ENCODE peak calls at places on chromosomes 7 and 10, in five cellular contexts. T is effector memory CD8-positive, alpha-beta T cell; N is T-cell; V is lung; X is H4. E is an unnamed sample.

GRCh38 chr10:30811665-30812017 is 182.1 kb upstream of the LYZL2 start:
- DNase-seq in T (no peak), X (no peak), N (no peak), V (no peak), E (no peak)

GRCh38 chr10:62805139-62806092 is 896 bp downstream of the ADO start:
- DNase-seq in N (peak), T (no peak), V (peak), X (no peak), E (no peak)

GRCh38 chr7:133358728-133359127 is 105.8 kb downstream of the EXOC4 start:
- DNase-seq in X (peak), T (no peak), V (no peak), N (no peak), E (no peak)

GRCh38 chr7:101598422-101598957 is 30.6 kb downstream of the MYL10 start:
- DNase-seq in N (no peak), V (peak), T (no peak), X (no peak), E (no peak)

GRCh38 chr10:129589546-129589945 is 122.5 kb downstream of the MGMT start:
- DNase-seq in X (no peak), N (no peak), V (no peak), T (no peak), E (no peak)

GRCh38 chr10:32713560-32713959 is 244.5 kb downstream of the ITGB1 start:
- DNase-seq in T (no peak), X (no peak), N (no peak), V (no peak), E (no peak)

GRCh38 chr7:85104432-85105205 is 82.2 kb downstream of the SEMA3D start:
- DNase-seq in X (no peak), T (no peak), V (no peak), N (no peak), E (no peak)

GRCh38 chr7:6650521-6651011 is 13.4 kb downstream of the ZNF316 start:
- DNase-seq in X (no peak), T (no peak), N (no peak), V (no peak), E (no peak)

GRCh38 chr7:30918676-30919075 is 7.0 kb downstream of the AQP1 start:
- DNase-seq in X (no peak), T (no peak), V (no peak), N (no peak), E (no peak)

GRCh38 chr7:112184455-112184854 is 21.7 kb downstream of the DOCK4 start:
- DNase-seq in T (no peak), X (no peak), N (no peak), V (no peak), E (no peak)

GRCh38 chr7:37832194-37832593 is 16.2 kb upstream of the NME8 start:
- DNase-seq in T (no peak), N (no peak), X (peak), V (peak), E (no peak)

GRCh38 chr7:141145630-141145982 is 71.7 kb downstream of the TMEM178B start:
- DNase-seq in T (no peak), V (no peak), N (no peak), X (no peak), E (no peak)

GRCh38 chr7:93856319-93856718 is 34.2 kb downstream of the TFPI2 start:
- DNase-seq in T (no peak), N (no peak), V (no peak), X (no peak), E (no peak)

GRCh38 chr10:13193637-13194036 is 32.3 kb downstream of the MCM10 start:
- DNase-seq in T (no peak), V (no peak), X (no peak), N (no peak), E (no peak)

GRCh38 chr7:2321020-2321419 is 6.8 kb upstream of the SNX8 start:
- DNase-seq in X (no peak), N (no peak), T (no peak), V (no peak), E (no peak)

GRCh38 chr7:15424468-15424867 is 137.3 kb downstream of the AGMO start:
- DNase-seq in X (no peak), N (no peak), V (no peak), T (no peak), E (no peak)